ENCODE peak calls at places on chromosomes 4 and X, in seven cellular contexts. One of them, this sample, is unnamed.
A peak's percentile ranks its signal among the peaks of the same experiment; 100 is the strongest.

GRCh38 chrX:76996641-76997040 is 450.5 kb upstream of the FGF16 start:
- DNase-seq in small intestine: no peak
- DNase-seq in NCI-H1417 treated with DMSO at 0.1 percent for 48 hours: no peak
- DNase-seq in T-helper 17 cell: no peak
- DNase-seq in AML-193: no peak
- DNase-seq in lower leg skin: no peak
- DNase-seq in nucleus accumbens: no peak
- DNase-seq in this sample: no peak

GRCh38 chrX:102341867-102342266 is 94.9 kb downstream of the NXF2 start:
- DNase-seq in NCI-H1417 treated with DMSO at 0.1 percent for 48 hours: no peak
- DNase-seq in lower leg skin: no peak
- DNase-seq in small intestine: no peak
- DNase-seq in nucleus accumbens: no peak
- DNase-seq in AML-193: no peak
- DNase-seq in T-helper 17 cell: no peak
- DNase-seq in this sample: no peak

GRCh38 chr4:153521995-153522799 is 56.0 kb downstream of the TMEM131L start:
- DNase-seq in lower leg skin: no peak
- DNase-seq in AML-193: no peak
- DNase-seq in T-helper 17 cell: peak; percentile 34
- DNase-seq in nucleus accumbens: no peak
- DNase-seq in NCI-H1417 treated with DMSO at 0.1 percent for 48 hours: no peak
- DNase-seq in small intestine: peak; percentile 48
- DNase-seq in this sample: no peak

GRCh38 chrX:28591542-28591941 is 4.3 kb downstream of the IL1RAPL1 start:
- DNase-seq in NCI-H1417 treated with DMSO at 0.1 percent for 48 hours: no peak
- DNase-seq in lower leg skin: no peak
- DNase-seq in small intestine: no peak
- DNase-seq in AML-193: no peak
- DNase-seq in nucleus accumbens: no peak
- DNase-seq in T-helper 17 cell: no peak
- DNase-seq in this sample: no peak

GRCh38 chr4:186878203-186878800 is 154.6 kb upstream of the FAT1 start:
- DNase-seq in NCI-H1417 treated with DMSO at 0.1 percent for 48 hours: no peak
- DNase-seq in T-helper 17 cell: no peak
- DNase-seq in AML-193: no peak
- DNase-seq in small intestine: no peak
- DNase-seq in nucleus accumbens: no peak
- DNase-seq in lower leg skin: no peak
- DNase-seq in this sample: no peak

GRCh38 chr4:82382756-82383155 is 9.0 kb upstream of the HNRNPD start:
- DNase-seq in nucleus accumbens: no peak
- DNase-seq in lower leg skin: no peak
- DNase-seq in NCI-H1417 treated with DMSO at 0.1 percent for 48 hours: no peak
- DNase-seq in T-helper 17 cell: no peak
- DNase-seq in AML-193: no peak
- DNase-seq in small intestine: no peak
- DNase-seq in this sample: no peak

GRCh38 chr4:129901205-129901604 is 805.3 kb downstream of the C4orf33 start:
- DNase-seq in small intestine: no peak
- DNase-seq in T-helper 17 cell: no peak
- DNase-seq in NCI-H1417 treated with DMSO at 0.1 percent for 48 hours: no peak
- DNase-seq in nucleus accumbens: no peak
- DNase-seq in AML-193: no peak
- DNase-seq in lower leg skin: no peak
- DNase-seq in this sample: no peak

GRCh38 chr4:51843309-51844156 is 580 bp downstream of the DCUN1D4 start:
- DNase-seq in AML-193: peak; percentile 18
- DNase-seq in NCI-H1417 treated with DMSO at 0.1 percent for 48 hours: no peak
- DNase-seq in nucleus accumbens: peak; percentile 75
- DNase-seq in small intestine: no peak
- DNase-seq in lower leg skin: peak; percentile 96
- DNase-seq in T-helper 17 cell: peak; percentile 54
- DNase-seq in this sample: peak; percentile 83

GRCh38 chr4:173185832-173186545 is 17.4 kb downstream of the GALNT7 start:
- DNase-seq in AML-193: no peak
- DNase-seq in small intestine: peak; percentile 94
- DNase-seq in T-helper 17 cell: no peak
- DNase-seq in lower leg skin: no peak
- DNase-seq in nucleus accumbens: no peak
- DNase-seq in NCI-H1417 treated with DMSO at 0.1 percent for 48 hours: no peak
- DNase-seq in this sample: no peak

GRCh38 chr4:5863461-5864113 is 29.3 kb downstream of the CRMP1 start:
- DNase-seq in NCI-H1417 treated with DMSO at 0.1 percent for 48 hours: no peak
- DNase-seq in lower leg skin: no peak
- DNase-seq in nucleus accumbens: peak; percentile 52
- DNase-seq in T-helper 17 cell: no peak
- DNase-seq in small intestine: no peak
- DNase-seq in AML-193: no peak
- DNase-seq in this sample: no peak

GRCh38 chr4:74085669-74086068 is 13.3 kb downstream of the CXCL2 start:
- DNase-seq in small intestine: no peak
- DNase-seq in lower leg skin: no peak
- DNase-seq in NCI-H1417 treated with DMSO at 0.1 percent for 48 hours: no peak
- DNase-seq in T-helper 17 cell: no peak
- DNase-seq in nucleus accumbens: no peak
- DNase-seq in AML-193: no peak
- DNase-seq in this sample: no peak

GRCh38 chrX:88425739-88426138 is 321.3 kb upstream of the CPXCR1 start:
- DNase-seq in small intestine: no peak
- DNase-seq in AML-193: no peak
- DNase-seq in lower leg skin: no peak
- DNase-seq in nucleus accumbens: no peak
- DNase-seq in T-helper 17 cell: no peak
- DNase-seq in NCI-H1417 treated with DMSO at 0.1 percent for 48 hours: no peak
- DNase-seq in this sample: no peak